ENCODE peak calls at places on chromosomes 11 and 22, in four cellular contexts. X is GM12891, T is K562, J is HL-60. G is an unnamed sample.

GRCh38 chr22:46044718-46045458 is 67.9 kb upstream of the WNT7B start:
- DNase-seq in J (no peak), X (no peak), T (no peak), G (no peak)

GRCh38 chr11:13011366-13012036 is 2.4 kb downstream of the RASSF10 start:
- DNase-seq in T (no peak), J (no peak), X (no peak), G (no peak)

GRCh38 chr11:132780051-132780450 is 752.2 kb downstream of the OPCML start:
- DNase-seq in J (no peak), X (no peak), T (no peak), G (no peak)

GRCh38 chr11:82732348-82732733 is 1.3 kb downstream of the FAM181B start:
- DNase-seq in J (no peak), X (no peak), T (no peak), G (no peak)

GRCh38 chr22:38755155-38755910 is 465 bp downstream of the SUN2 start:
- DNase-seq in T (peak; percentile 84), X (no peak), J (peak; percentile 51), G (no peak)

GRCh38 chr22:44592466-44593180 is 94.6 kb upstream of the RTL6 start:
- DNase-seq in J (no peak), T (no peak), X (no peak), G (no peak)

GRCh38 chr22:30326704-30327362 is at the start of gene TBC1D10A:
- DNase-seq in T (peak; percentile 91), J (peak; percentile 82), X (peak; percentile 100), G (peak; percentile 63)

GRCh38 chr11:122850076-122850631 is 11.9 kb downstream of the CRTAM start:
- DNase-seq in J (no peak), X (no peak), T (no peak), G (no peak)

GRCh38 chr22:43293661-43294392 is 49.3 kb downstream of the SCUBE1 start:
- DNase-seq in X (no peak), J (peak; percentile 32), T (peak; percentile 78), G (no peak)

GRCh38 chr11:1534682-1535081 is 37.4 kb downstream of the DUSP8 start:
- DNase-seq in T (no peak), J (no peak), X (no peak), G (no peak)

GRCh38 chr11:47106839-47107520 is 69.7 kb downstream of the ARFGAP2 start:
- DNase-seq in X (no peak), J (no peak), T (no peak), G (no peak)

GRCh38 chr22:41280065-41280464 is 5.9 kb downstream of the RANGAP1 start:
- DNase-seq in J (no peak), T (no peak), X (no peak), G (no peak)

GRCh38 chr22:35522571-35523149 is 18.0 kb upstream of the RASD2 start:
- DNase-seq in X (no peak), J (no peak), T (no peak), G (no peak)
- TF ChIP-seq SPI1 in X (no peak), J (no peak), T (no peak), G (no peak)

GRCh38 chr11:76444065-76444383 is 794 bp upstream of the EMSY start:
- DNase-seq in T (no peak), J (no peak), X (no peak), G (no peak)
- TF ChIP-seq SPI1 in T (no peak), J (no peak), X (no peak), G (no peak)

DNA sequence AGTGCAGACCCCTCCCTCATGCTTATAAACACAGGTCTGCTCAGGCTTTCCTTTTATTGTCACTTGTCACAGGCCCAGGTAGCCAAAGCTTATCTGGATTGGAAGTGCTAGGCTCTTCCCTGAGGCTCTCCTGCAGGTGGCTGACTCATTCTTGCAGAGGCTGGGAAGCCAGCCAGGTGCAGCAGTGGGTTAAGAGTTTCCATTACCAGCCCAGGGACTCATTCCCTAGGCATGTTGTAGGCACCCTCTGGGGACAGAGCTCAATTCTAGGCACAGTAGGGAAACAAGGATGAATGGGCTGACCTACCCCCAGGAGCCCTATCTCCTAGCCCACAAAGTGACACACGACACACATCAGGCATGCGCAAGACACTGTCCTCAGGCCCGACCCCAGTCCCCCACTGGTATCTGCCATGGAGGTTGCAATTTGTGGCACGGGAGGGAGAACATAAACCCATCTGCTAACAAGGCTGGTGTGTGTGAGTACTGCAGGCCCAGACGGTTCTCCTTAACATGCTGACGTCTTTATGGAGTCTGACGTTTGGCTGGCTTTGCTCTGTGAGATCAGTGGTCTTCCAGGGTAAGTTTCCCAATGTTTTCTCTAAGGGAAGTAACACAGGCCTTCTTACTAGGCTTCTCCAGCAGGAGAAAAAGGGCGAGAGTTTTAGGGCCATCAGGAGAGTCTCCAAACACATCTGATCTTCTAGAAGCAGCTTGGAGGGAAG is 94.2 kb downstream of the ABTB2 start:
- DNase-seq in X (no peak), T (no peak), J (no peak), G (no peak)
- TF ChIP-seq SPI1 in X (no peak), T (no peak), J (no peak), G (no peak)

GRCh38 chr22:35465109-35465701 is 65.3 kb downstream of the MCM5 start:
- DNase-seq in X (no peak), J (no peak), T (no peak), G (no peak)
- TF ChIP-seq SPI1 in X (no peak), J (no peak), T (no peak), G (no peak)

G was measured in GM12878.